ENCODE peak calls at places on chromosomes 6 and 20, in six cellular contexts. V is OCI-LY7, F is mammary epithelial cell, C is aorta, J is PC-9, X is body of pancreas. N is an unnamed sample.

GRCh38 chr20:44411757-44412401 is 56.4 kb downstream of the HNF4A start:
- DNase-seq in F (no peak), X (no peak), C (no peak), V (no peak), J (no peak), N (no peak)

GRCh38 chr20:45798935-45799642 is 7.3 kb downstream of the DNTTIP1 start:
- DNase-seq in J (no peak), C (peak; percentile 67), X (peak; percentile 58), F (peak; percentile 37), V (peak; percentile 72), N (no peak)

GRCh38 chr6:70277480-70277879 is 25.4 kb downstream of the COL9A1 start:
- DNase-seq in F (peak; percentile 7), J (no peak), V (no peak), X (no peak), C (no peak), N (no peak)

GRCh38 chr20:37853823-37854375 is 49.0 kb upstream of the VSTM2L start:
- DNase-seq in X (no peak), V (no peak), J (no peak), C (no peak), F (no peak), N (no peak)

GRCh38 chr20:13348301-13349239 is 127.5 kb downstream of the ISM1 start:
- DNase-seq in J (no peak), X (no peak), C (no peak), V (no peak), F (no peak), N (no peak)

GRCh38 chr20:14219801-14220461 is 117.5 kb downstream of the FLRT3 start:
- DNase-seq in J (peak; percentile 84), V (no peak), X (no peak), C (no peak), F (peak; percentile 61), N (no peak)

GRCh38 chr6:166786704-166787293 is 159.7 kb upstream of the RPS6KA2 start:
- DNase-seq in F (peak; percentile 38), X (no peak), C (no peak), J (peak; percentile 42), V (peak; percentile 80), N (no peak)

GRCh38 chr6:16969699-16970695 is 131.9 kb upstream of the STMND1 start:
- DNase-seq in V (no peak), J (no peak), X (no peak), F (no peak), C (no peak), N (no peak)

GRCh38 chr20:49367113-49367512 is 89.3 kb upstream of the ZNFX1 start:
- DNase-seq in C (no peak), X (no peak), F (no peak), J (no peak), V (no peak), N (no peak)

GRCh38 chr20:41786158-41786557 is 168.0 kb upstream of the CHD6 start:
- DNase-seq in V (no peak), C (no peak), X (no peak), J (peak; percentile 51), F (peak; percentile 49), N (peak; percentile 18)

GRCh38 chr20:62675156-62675871 is 33.0 kb downstream of the SLCO4A1 start:
- DNase-seq in J (no peak), X (no peak), F (no peak), C (peak; percentile 48), V (no peak), N (no peak)

GRCh38 chr20:41029150-41029872 is 689 bp downstream of the TOP1 start:
- DNase-seq in F (no peak), V (no peak), J (peak; percentile 21), C (no peak), X (no peak), N (no peak)

GRCh38 chr20:46188866-46189265 is 70.8 kb downstream of the CD40 start:
- DNase-seq in C (no peak), V (no peak), F (no peak), X (no peak), J (no peak), N (no peak)

GRCh38 chr20:50138479-50139393 is 14.8 kb downstream of the PEDS1 start:
- DNase-seq in X (no peak), C (no peak), J (no peak), F (peak; percentile 93), V (no peak), N (no peak)

GRCh38 chr20:31664696-31665354 is 27.1 kb downstream of the COX4I2 start:
- DNase-seq in C (no peak), V (no peak), X (peak; percentile 45), J (no peak), F (no peak), N (no peak)

GRCh38 chr20:6231551-6231950 is 108.7 kb upstream of the FERMT1 start:
- DNase-seq in C (no peak), X (no peak), V (no peak), F (peak; percentile 39), J (no peak), N (no peak)

GRCh38 chr6:72410769-72411168 is 211.1 kb upstream of the KCNQ5 start:
- DNase-seq in J (no peak), F (no peak), V (no peak), X (no peak), C (no peak), N (no peak)

GRCh38 chr20:33394718-33395117 is 6.6 kb downstream of the CDK5RAP1 start:
- DNase-seq in X (no peak), F (no peak), C (no peak), V (no peak), J (no peak), N (no peak)

GRCh38 chr6:144468709-144469108 is 183.6 kb downstream of the UTRN start:
- DNase-seq in F (no peak), J (no peak), X (no peak), V (no peak), C (no peak), N (no peak)

GRCh38 chr6:124441430-124441829 is 520.8 kb upstream of the RNF217 start:
- DNase-seq in J (no peak), V (no peak), F (no peak), X (no peak), C (no peak), N (no peak)

GRCh38 chr6:139590206-139590605 is 215.8 kb upstream of the CITED2 start:
- DNase-seq in J (no peak), V (no peak), C (no peak), F (no peak), X (peak; percentile 92), N (no peak)
- H3K27ac ChIP-seq in J (no peak overlapping the region), V (no peak overlapping the region), C (peak overlapping the region; percentile 28), F (no peak overlapping the region), X (peak overlapping the region; percentile 82), N (no peak overlapping the region)

GRCh38 chr6:52389626-52390360 is 27.8 kb downstream of the PAQR8 start:
- DNase-seq in X (peak; percentile 84), C (peak; percentile 57), F (peak; percentile 72), J (peak; percentile 46), V (peak; percentile 24), N (no peak)

GRCh38 chr6:52391599-52391998 is 28.5 kb upstream of the EFHC1 start:
- DNase-seq in F (no peak), C (no peak), X (no peak), V (no peak), J (no peak), N (no peak)

GRCh38 chr6:52390361-52390727 is 28.4 kb downstream of the PAQR8 start:
- DNase-seq in X (no peak), V (peak; percentile 55), C (no peak), J (peak; percentile 77), F (peak; percentile 73), N (no peak)

GRCh38 chr6:52389264-52389625 is 27.3 kb downstream of the PAQR8 start:
- DNase-seq in X (no peak), J (no peak), C (no peak), F (peak; percentile 1), V (no peak), N (no peak)

DNA sequence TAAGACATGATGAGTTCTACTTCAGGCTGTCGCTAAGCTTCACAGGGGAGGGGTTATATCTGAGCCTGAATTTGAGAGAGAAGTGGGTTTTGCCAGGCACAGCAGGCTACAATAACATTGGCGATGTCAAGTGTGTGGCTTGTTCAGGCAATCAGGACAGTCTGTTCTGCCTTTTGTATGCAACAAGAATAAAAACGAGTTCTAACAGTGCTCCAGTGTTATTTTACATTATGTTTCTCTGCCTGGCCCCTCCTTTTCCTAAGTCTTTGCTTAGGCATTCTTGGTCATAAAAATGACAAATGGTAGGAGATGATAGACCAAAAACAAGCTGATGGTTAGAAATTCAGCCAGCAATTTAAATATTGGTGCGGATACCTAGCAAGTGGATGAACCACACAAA is 26.8 kb downstream of the PAQR8 start:
- DNase-seq in V (no peak), C (no peak), F (no peak), X (no peak), J (no peak), N (no peak)
- H3K27ac ChIP-seq in V (no peak overlapping the region), C (no peak overlapping the region), F (no peak overlapping the region), X (peak overlapping the region; percentile 22), J (no peak overlapping the region), N (no peak overlapping the region)

GRCh38 chr6:25553502-25553901 is 98.5 kb upstream of the SCGN start:
- DNase-seq in C (no peak), J (no peak), V (no peak), X (no peak), F (no peak), N (no peak)

GRCh38 chr6:25542984-25543383 is 109.0 kb upstream of the SCGN start:
- DNase-seq in C (no peak), J (no peak), F (no peak), X (no peak), V (no peak), N (no peak)

DNA sequence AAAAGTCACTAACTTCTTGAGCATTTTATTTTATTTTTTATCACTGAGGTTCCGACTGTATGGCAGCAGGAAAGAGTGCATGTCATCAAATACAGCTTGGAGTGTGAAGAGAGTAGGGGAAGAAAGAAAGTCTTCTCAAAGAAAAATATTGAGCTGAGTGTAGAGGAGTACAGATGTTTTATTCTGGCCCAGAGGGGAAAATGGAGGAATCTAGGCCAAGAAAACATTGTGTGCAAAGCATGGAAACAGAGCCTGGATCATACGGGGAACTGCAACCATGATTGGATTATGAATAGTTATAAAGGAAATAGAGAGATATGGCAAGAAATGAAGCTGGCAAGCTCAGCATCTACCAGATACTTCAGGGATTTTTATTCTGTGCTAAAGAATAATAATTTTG is 104.2 kb upstream of the SCGN start:
- DNase-seq in J (no peak), C (no peak), X (no peak), V (no peak), F (no peak), N (no peak)
- H3K27ac ChIP-seq in J (no peak overlapping the region), C (no peak overlapping the region), X (no peak overlapping the region), V (no peak overlapping the region), F (no peak overlapping the region), N (no peak overlapping the region)

DNA sequence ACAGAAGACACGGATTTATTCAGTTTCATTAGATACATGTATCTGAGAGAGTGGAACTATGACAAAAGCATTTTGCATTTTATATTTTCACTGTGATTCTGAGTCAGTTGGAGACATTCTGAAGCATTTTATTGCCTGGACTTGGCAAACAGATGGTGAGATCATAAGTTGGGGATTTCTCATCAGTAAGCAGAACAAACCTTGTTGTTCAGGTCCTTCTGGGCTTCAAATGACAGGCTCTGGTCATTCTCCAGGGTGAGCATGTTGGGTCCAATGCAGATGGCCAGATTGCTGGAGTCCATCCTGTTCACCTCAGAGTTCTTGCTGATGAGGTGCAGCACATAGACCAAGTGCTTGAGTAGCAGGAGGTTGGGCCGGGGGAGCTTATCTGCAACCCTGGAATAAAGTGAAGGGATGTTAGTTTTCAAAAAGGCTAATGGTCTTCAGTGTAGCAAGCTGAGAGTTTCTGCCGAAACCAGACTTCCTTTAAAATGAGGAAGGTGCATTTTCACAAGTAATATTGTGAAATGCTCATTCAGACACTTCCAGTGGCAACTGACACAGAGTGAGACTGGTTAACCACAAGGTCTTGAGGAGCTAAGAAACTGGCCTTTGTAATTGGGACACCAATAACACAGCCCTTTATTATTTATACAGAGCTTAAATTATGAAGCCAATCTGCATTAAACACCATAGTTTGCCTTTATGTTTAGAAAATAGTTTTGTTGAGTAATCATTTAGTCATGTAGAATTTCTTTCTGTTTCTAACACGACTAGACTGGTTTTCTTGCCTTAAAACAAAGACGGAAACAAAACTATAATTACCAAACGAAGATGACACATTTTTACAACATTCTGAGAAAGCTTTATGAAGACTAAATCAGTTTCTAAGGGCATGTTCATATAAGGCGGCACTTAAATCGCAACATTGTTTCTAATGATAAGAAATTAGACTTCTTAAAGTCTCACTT is 5.6 kb downstream of the TAGAP start:
- DNase-seq in X (no peak), J (peak; percentile 77), V (peak; percentile 93), F (peak; percentile 94), C (no peak), N (peak; percentile 93)
- H3K27ac ChIP-seq in X (no peak overlapping the region), J (peak overlapping the region; percentile 73), V (peak overlapping the region; percentile 96), F (peak overlapping the region; percentile 90), C (no peak overlapping the region), N (peak overlapping the region; percentile 96)

N was measured in epithelial cell of prostate.